ENCODE peak calls at places on chromosomes 6 and 20, in eight cellular contexts. G is IMR-90, C is astrocyte of the spinal cord, S is cardiac muscle cell, J is testis, B is BJ, I is stomach, U is astrocyte of the cerebellum. M is an unnamed sample.

GRCh38 chr6:36545767-36546663 is 1.3 kb downstream of the STK38 start:
- DNase-seq in I (no peak), J (peak), G (peak), B (no peak), U (no peak), C (peak), S (peak), M (no peak)

GRCh38 chr6:90194371-90194841 is 102.2 kb downstream of the BACH2 start:
- DNase-seq in C (peak), J (no peak), I (no peak), G (peak), B (peak), S (no peak), U (peak), M (no peak)

GRCh38 chr6:166410426-166410935 is 27.7 kb upstream of the MPC1 start:
- DNase-seq in B (no peak), G (no peak), C (no peak), U (no peak), S (no peak), I (no peak), J (no peak), M (no peak)

GRCh38 chr6:80132942-80133517 is 26.6 kb downstream of the BCKDHB start:
- DNase-seq in S (peak), J (peak), C (peak), I (peak), U (peak), B (no peak), G (peak), M (peak)

GRCh38 chr6:2196079-2196679 is 49.2 kb downstream of the GMDS start:
- DNase-seq in G (peak), S (peak), U (peak), I (no peak), J (peak), B (no peak), C (peak), M (no peak)

GRCh38 chr6:54533567-54533966 is 225.3 kb downstream of the TINAG start:
- DNase-seq in I (no peak), C (no peak), B (no peak), G (no peak), U (no peak), J (no peak), S (no peak), M (no peak)

GRCh38 chr20:54065601-54066038 is 4.8 kb downstream of the BCAS1 start:
- DNase-seq in B (no peak), J (no peak), I (peak), C (no peak), G (no peak), U (no peak), S (no peak), M (no peak)

GRCh38 chr6:118334634-118335033 is 213.5 kb upstream of the PLN start:
- DNase-seq in C (no peak), J (no peak), I (no peak), G (no peak), S (no peak), B (no peak), U (no peak), M (no peak)

GRCh38 chr6:167279766-167280440 is 11.2 kb upstream of the UNC93A start:
- DNase-seq in U (no peak), B (no peak), C (no peak), I (no peak), S (no peak), J (no peak), G (no peak), M (no peak)

GRCh38 chr6:22756365-22756764 is 187.0 kb downstream of the HDGFL1 start:
- DNase-seq in I (no peak), C (peak), B (peak), G (peak), U (no peak), S (no peak), J (no peak), M (peak)

GRCh38 chr6:169776379-169776778 is 25.0 kb downstream of the ERMARD start:
- DNase-seq in B (no peak), U (no peak), I (no peak), S (no peak), G (no peak), C (no peak), J (no peak), M (no peak)

GRCh38 chr6:45566882-45567281 is 189.1 kb upstream of the SUPT3H start:
- DNase-seq in G (peak), S (peak), J (no peak), C (peak), B (no peak), U (peak), I (no peak), M (peak)

GRCh38 chr6:116971959-116972358 is 94.9 kb downstream of the RFX6 start:
- DNase-seq in S (peak), G (peak), B (no peak), U (peak), J (peak), C (peak), I (no peak), M (no peak)

GRCh38 chr6:170022291-170022722 is 268.6 kb downstream of the DLL1 start:
- DNase-seq in J (no peak), C (no peak), I (peak), B (no peak), S (no peak), G (no peak), U (no peak), M (no peak)

GRCh38 chr6:28597217-28597835 is 71.6 kb downstream of the GPX5 start:
- DNase-seq in J (peak), G (peak), B (no peak), S (peak), U (no peak), C (peak), I (no peak), M (no peak)

GRCh38 chr20:33733654-33734576 is 2.1 kb downstream of the ZNF341 start:
- DNase-seq in S (peak), G (peak), J (no peak), I (peak), B (peak), U (no peak), C (peak), M (peak)

GRCh38 chr6:66396549-66396948 is 689.5 kb upstream of the EYS start:
- DNase-seq in U (no peak), B (no peak), G (no peak), I (peak), S (no peak), C (no peak), J (no peak), M (no peak)

GRCh38 chr6:145815351-145815772 is 767 bp upstream of the FBXO30 start:
- DNase-seq in U (no peak), B (no peak), G (peak), S (peak), I (no peak), J (no peak), C (peak), M (no peak)

GRCh38 chr20:61605283-61605682 is 353.2 kb downstream of the CDH4 start:
- DNase-seq in I (no peak), C (no peak), B (no peak), J (no peak), U (no peak), G (no peak), S (no peak), M (no peak)

DNA sequence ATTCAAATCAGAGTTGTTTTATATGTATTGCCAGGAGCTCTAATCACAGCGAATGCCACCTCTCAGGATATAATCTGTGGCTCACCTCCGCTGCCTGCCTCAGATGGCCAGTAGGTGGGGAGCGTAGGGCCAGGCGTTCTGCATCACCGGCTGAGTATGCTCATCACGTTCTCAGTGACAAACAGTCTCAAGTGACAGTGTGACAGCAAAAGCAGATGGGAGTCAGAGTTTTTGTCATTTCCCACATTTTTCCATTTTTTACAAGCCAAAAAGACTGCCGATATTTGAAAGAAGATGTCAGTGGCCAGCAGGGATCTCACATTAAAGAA is 208.7 kb downstream of the ALDH8A1 start:
- DNase-seq in C (no peak), B (no peak), G (no peak), S (no peak), U (no peak), J (no peak), I (no peak), M (no peak)
- TF ChIP-seq CTCF in C (peak), B (no peak), G (no peak), S (peak), U (peak), J (no peak), I (no peak), M (peak)

DNA sequence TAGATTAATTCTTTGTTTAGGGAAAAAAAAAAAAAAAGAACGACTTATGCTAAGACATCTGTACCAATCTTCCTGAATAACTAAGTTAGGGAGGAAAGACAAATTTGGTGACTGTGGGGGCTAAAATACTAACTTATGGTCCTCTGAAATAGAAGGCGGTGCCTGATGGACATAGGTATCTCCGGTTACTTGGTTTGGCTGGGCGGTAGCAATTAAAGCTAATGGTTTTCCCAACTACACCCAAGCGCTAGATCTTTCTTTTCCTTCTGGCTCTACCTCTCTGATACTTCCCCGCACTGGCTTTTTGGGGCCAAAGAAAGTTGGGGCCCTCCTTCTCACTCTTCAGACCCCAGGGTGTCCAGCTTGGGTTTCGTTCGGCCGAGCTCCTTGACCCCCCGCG is 1.0 kb upstream of the RBM24 start:
- DNase-seq in C (no peak), I (no peak), B (no peak), S (no peak), J (no peak), G (no peak), U (no peak), M (no peak)
- H3K4me3 ChIP-seq in C (peak), I (peak), B (peak), S (peak), J (peak), G (no peak), U (peak), M (no peak)

DNA sequence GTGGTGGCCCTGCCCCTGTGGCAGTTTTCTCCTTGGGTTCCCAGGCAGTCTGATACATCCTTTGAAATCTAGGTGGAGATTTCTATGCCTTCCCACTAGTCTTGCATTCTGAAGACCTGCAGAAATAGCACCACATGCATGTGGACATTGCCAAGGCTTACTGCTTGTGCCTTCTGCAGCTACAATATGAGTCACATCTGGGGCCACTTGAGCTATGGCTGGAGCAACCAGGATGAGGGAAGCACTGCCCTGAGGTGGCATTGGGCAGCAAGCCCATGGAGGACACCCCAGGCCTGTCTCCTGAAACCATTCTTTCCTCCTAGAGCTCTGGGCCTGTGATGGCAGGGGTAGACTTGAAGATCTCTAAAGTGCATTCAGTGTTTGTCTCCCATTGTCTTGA is 15.7 kb upstream of the HLA-DQB2 start:
- DNase-seq in U (no peak), J (no peak), S (no peak), I (no peak), B (no peak), C (no peak), G (no peak), M (no peak)
- TF ChIP-seq CTCF in U (no peak), J (no peak), S (no peak), I (no peak), B (no peak), C (no peak), G (no peak), M (no peak)

GRCh38 chr20:2654831-2655230 is 2.4 kb downstream of the NOP56 start:
- DNase-seq in J (no peak), S (no peak), C (no peak), I (no peak), B (no peak), U (no peak), G (no peak), M (no peak)
- H3K4me3 ChIP-seq in J (no peak), S (no peak), C (no peak), I (no peak), B (no peak), U (no peak), G (no peak), M (no peak)

DNA sequence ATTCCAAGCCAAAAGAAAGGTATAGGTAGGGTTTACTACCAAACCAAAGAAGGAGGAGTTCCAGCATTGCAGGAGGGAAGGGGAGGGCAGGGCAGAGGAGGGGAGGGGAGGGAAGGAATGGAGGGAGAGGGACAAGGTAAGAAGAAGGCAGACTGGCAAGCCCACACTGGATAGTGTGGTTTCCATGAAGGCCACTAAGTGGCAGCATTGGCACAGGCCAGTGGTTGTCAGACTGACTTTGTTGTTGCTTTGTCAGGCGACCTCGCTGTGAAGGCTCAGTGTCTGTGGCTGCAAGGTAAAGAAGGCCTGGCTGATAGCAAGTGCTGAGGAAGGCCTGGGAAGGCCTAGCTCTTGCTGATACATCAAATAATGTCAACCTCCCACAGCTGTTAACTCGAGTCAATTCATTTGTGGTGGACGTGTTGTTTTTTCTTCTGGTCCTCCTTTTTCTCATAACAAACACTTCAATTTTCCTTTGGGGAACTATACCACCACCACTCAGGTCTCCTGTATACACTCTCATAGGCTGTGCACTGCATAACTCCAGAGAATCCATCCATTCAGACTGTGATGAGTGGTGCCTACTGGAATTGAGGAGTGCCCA is 7.7 kb upstream of the ZNF334 start:
- DNase-seq in G (peak), S (peak), B (no peak), J (peak), I (peak), U (peak), C (peak), M (no peak)
- TF ChIP-seq CTCF in G (peak), S (peak), B (peak), J (peak), I (peak), U (peak), C (peak), M (peak)

GRCh38 chr20:48782901-48783308 is 44.9 kb downstream of the PREX1 start:
- DNase-seq in G (no peak), I (no peak), U (no peak), C (no peak), S (no peak), J (no peak), B (no peak), M (no peak)
- H3K4me3 ChIP-seq in G (no peak), I (no peak), U (no peak), C (no peak), S (no peak), J (no peak), B (no peak), M (no peak)

DNA sequence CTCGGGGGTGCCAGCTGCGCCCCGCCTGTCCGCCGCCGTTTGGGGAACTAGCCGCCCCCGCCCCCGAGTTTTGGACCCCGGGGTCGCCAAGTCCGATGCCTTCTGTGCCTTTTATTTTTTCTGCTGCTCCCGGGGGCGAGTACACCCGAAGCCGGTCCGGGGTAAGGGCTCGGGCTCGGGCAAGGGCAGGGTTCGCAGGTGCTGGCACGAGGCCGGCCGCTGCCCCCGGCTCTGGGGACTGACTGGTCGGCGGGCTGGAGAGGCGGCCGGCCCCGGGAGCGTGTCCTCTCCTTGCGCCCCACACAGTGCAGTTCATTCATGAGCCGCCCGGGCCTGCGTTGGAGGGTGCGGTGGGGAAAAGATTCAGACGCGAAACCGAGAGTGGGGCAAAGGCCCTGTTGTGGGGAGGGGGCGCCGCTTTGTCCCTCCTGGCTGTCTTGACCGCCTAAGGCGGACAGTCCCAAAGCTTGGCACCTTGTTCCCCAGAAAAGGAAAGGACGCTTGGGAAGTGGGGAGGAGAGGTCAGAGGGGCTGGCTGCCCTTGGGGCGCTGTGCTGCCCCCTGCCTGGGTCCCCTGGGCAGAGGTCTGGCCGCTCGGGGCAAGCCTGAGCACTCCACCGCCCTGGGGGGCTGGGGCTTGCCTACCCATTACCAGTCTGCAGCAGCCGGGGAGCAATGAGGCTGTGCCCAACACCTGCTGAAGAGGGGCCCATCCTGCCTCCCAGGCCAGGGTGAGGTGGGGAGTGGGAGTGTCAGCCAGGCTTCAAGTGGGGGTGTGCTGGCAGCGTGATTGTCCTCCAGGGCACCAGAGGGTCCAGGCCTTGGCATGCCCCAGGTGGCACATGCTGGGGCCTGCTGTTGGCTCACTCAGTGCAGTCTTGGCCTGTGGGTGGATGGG is 915 bp downstream of the TMEM63B start:
- DNase-seq in I (peak), U (no peak), C (no peak), G (no peak), S (peak), B (no peak), J (peak), M (no peak)
- TF ChIP-seq CTCF in I (no peak), U (no peak), C (no peak), G (no peak), S (no peak), B (peak), J (no peak), M (no peak)

DNA sequence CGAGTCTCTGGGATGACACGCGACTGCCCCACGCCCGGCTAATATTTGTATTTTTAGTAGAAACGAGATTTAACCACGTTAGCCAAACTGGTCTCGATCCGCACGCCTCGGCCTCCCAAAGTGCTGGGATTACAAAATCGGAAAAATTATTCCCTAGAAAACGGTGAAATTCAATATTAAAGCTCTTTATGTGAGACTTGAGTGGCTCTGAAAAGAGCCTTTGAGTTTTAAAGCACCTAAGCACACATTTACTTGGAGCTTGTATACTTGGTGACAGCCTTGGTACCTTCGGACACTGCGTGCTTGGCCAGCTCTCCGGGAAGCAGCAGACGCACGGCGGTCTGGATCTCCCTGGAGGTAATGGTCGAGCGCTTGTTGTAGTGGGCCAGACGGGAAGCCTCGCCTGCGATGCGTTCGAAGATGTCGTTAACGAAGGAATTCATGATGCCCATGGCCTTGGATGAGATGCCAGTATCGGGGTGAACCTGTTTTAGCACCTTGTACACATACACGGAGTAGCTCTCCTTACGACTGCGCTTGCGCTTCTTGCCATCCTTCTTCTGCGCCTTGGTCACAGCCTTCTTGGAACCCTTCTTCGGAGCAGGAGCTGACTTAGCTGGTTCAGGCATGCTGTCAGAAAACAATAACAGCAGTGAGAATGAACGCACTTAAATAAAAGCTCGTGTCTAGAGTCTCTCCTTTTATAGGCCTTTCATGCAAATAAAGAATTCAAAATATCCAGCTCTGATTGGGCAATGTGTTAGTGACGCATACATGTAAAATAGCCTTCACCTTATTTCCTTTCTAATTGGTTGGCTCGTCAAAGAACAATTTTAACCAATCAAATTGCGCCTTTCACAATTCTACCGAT is 129.0 kb downstream of the HFE start:
- DNase-seq in J (peak), U (peak), C (peak), I (peak), S (peak), G (peak), B (peak), M (peak)
- H3K4me3 ChIP-seq in J (peak), U (peak), C (peak), I (peak), S (peak), G (peak), B (peak), M (peak)

GRCh38 chr6:129469070-129469662 is 240.8 kb downstream of the ARHGAP18 start:
- DNase-seq in J (no peak), G (no peak), C (no peak), U (no peak), S (no peak), B (no peak), I (no peak), M (no peak)
- TF ChIP-seq CTCF in J (no peak), G (no peak), C (no peak), U (no peak), S (no peak), B (no peak), I (no peak), M (peak)